ENCODE peak calls at places on chromosomes 3 and 15, in four cellular contexts. J is lower leg skin, Q is adrenal gland, Z is tibial nerve. K is an unnamed sample.

GRCh38 chr3:56303508-56303907 is 164.8 kb downstream of the ERC2 start:
- DNase-seq in Q (no peak), J (no peak), Z (no peak), K (no peak)

GRCh38 chr15:52113246-52113645 is 671 bp upstream of the BCL2L10 start:
- DNase-seq in Z (no peak), J (no peak), Q (no peak), K (no peak)

GRCh38 chr3:38222032-38222634 is 43.5 kb upstream of the SLC22A13 start:
- DNase-seq in J (no peak), Q (no peak), Z (no peak), K (no peak)

GRCh38 chr3:22263042-22263441 is 512.0 kb upstream of the ZNF385D start:
- DNase-seq in Q (no peak), Z (no peak), J (no peak), K (no peak)

GRCh38 chr3:53254190-53254809 is 1.5 kb downstream of the TKT start:
- DNase-seq in Z (no peak), J (no peak), Q (peak), K (no peak)

GRCh38 chr15:43099105-43099845 is 6.6 kb downstream of the UBR1 start:
- DNase-seq in Q (no peak), J (no peak), Z (no peak), K (no peak)

GRCh38 chr15:78050851-78051250 is 26.7 kb downstream of the TBC1D2B start:
- DNase-seq in J (no peak), Q (no peak), Z (no peak), K (no peak)

GRCh38 chr15:38688761-38689160 is 124.1 kb upstream of the RASGRP1 start:
- DNase-seq in J (no peak), Z (no peak), Q (no peak), K (no peak)

GRCh38 chr3:36597422-36597821 is 166.9 kb downstream of the DCLK3 start:
- DNase-seq in Z (no peak), Q (no peak), J (no peak), K (no peak)

GRCh38 chr3:195062866-195063540 is 208.0 kb downstream of the XXYLT1 start:
- DNase-seq in Q (no peak), Z (no peak), J (no peak), K (no peak)

GRCh38 chr3:23062582-23062981 is 140.5 kb upstream of the UBE2E2 start:
- DNase-seq in Q (no peak), J (no peak), Z (no peak), K (no peak)

GRCh38 chr3:132535575-132536441 is 61.3 kb upstream of the ACKR4 start:
- DNase-seq in Q (peak), Z (peak), J (peak), K (peak)

GRCh38 chr15:94029495-94029894 is 201.9 kb upstream of the MCTP2 start:
- DNase-seq in Q (no peak), J (no peak), Z (no peak), K (no peak)

GRCh38 chr3:64188810-64189560 is 36.3 kb downstream of the PRICKLE2 start:
- DNase-seq in Q (peak), J (no peak), Z (no peak), K (peak)

GRCh38 chr3:25047058-25047457 is 381.0 kb upstream of the RARB start:
- DNase-seq in J (no peak), Q (no peak), Z (no peak), K (no peak)

GRCh38 chr3:16828815-16829214 is 55.9 kb upstream of the PLCL2 start:
- DNase-seq in Q (peak), Z (no peak), J (no peak), K (no peak)

GRCh38 chr15:41967506-41968206 is 4.7 kb downstream of the EHD4 start:
- DNase-seq in J (peak), Z (no peak), Q (peak), K (no peak)

GRCh38 chr15:61133361-61133760 is 95.7 kb downstream of the RORA start:
- DNase-seq in J (no peak), Q (no peak), Z (no peak), K (no peak)

GRCh38 chr3:156449712-156450574 is 105.0 kb downstream of the SSR3 start:
- DNase-seq in J (no peak), Z (no peak), Q (no peak), K (no peak)

GRCh38 chr3:98171066-98171465 is 4.6 kb downstream of the OR5H15 start:
- DNase-seq in Z (no peak), J (no peak), Q (no peak), K (no peak)

GRCh38 chr15:67032608-67033007 is 32.8 kb upstream of the SMAD3 start:
- DNase-seq in J (no peak), Q (no peak), Z (no peak), K (no peak)

GRCh38 chr15:40379853-40380252 is 2.7 kb upstream of the KNSTRN start:
- DNase-seq in Q (peak), Z (peak), J (peak), K (no peak)

GRCh38 chr3:60594025-60594424 is 657.2 kb downstream of the FHIT start:
- DNase-seq in Q (peak), Z (peak), J (peak), K (peak)

GRCh38 chr3:129234441-129234840 is 15.0 kb upstream of the COPG1 start:
- DNase-seq in Z (no peak), J (no peak), Q (no peak), K (no peak)

GRCh38 chr15:73225358-73226015 is 143.3 kb downstream of the HCN4 start:
- DNase-seq in J (peak), Z (no peak), Q (no peak), K (no peak)

GRCh38 chr3:177111541-177111949 is 85.7 kb downstream of the TBL1XR1 start:
- DNase-seq in Z (no peak), Q (no peak), J (no peak), K (no peak)

GRCh38 chr3:103813955-103814354 is 1379.1 kb downstream of the ZPLD1 start:
- DNase-seq in Q (no peak), Z (no peak), J (no peak), K (no peak)

GRCh38 chr15:22883196-22883595 is 44.7 kb downstream of the NIPA2 start:
- DNase-seq in Q (no peak), Z (no peak), J (no peak), K (no peak)

GRCh38 chr3:141000027-141000663 is 51.0 kb upstream of the SPSB4 start:
- DNase-seq in J (peak), Q (peak), Z (peak), K (peak)

GRCh38 chr15:45022871-45023658 is at the start of gene SORD:
- DNase-seq in Z (peak), Q (peak), J (peak), K (peak)
- TF ChIP-seq POLR2A in Z (no peak), Q (no peak), J (no peak), K (no peak)

GRCh38 chr3:194054941-194055340 is 81.0 kb upstream of the HES1 start:
- DNase-seq in J (no peak), Q (no peak), Z (no peak), K (no peak)

GRCh38 chr3:194054540-194054939 is 81.4 kb upstream of the HES1 start:
- DNase-seq in Q (no peak), J (no peak), Z (no peak), K (no peak)

GRCh38 chr3:194056731-194057415 is 79.1 kb upstream of the HES1 start:
- DNase-seq in Z (no peak), J (no peak), Q (no peak), K (no peak)

GRCh38 chr3:194058189-194058571 is 77.8 kb upstream of the HES1 start:
- DNase-seq in Z (peak), Q (peak), J (peak), K (peak)

GRCh38 chr3:194057570-194058188 is 78.3 kb upstream of the HES1 start:
- DNase-seq in Z (no peak), Q (no peak), J (no peak), K (no peak)
- H3K4me3 ChIP-seq in Z (peak), Q (no peak), J (no peak), K (peak)

GRCh38 chr3:172152294-172152649 is 112.9 kb downstream of the FNDC3B start:
- DNase-seq in J (no peak), Q (no peak), Z (no peak), K (no peak)

GRCh38 chr3:172151610-172152293 is 112.4 kb downstream of the FNDC3B start:
- DNase-seq in Z (no peak), J (no peak), Q (no peak), K (no peak)

GRCh38 chr3:172152869-172153268 is 113.5 kb downstream of the FNDC3B start:
- DNase-seq in Q (no peak), J (no peak), Z (no peak), K (no peak)

GRCh38 chr3:172154768-172155649 is 115.6 kb downstream of the FNDC3B start:
- DNase-seq in Z (no peak), J (no peak), Q (no peak), K (no peak)

DNA sequence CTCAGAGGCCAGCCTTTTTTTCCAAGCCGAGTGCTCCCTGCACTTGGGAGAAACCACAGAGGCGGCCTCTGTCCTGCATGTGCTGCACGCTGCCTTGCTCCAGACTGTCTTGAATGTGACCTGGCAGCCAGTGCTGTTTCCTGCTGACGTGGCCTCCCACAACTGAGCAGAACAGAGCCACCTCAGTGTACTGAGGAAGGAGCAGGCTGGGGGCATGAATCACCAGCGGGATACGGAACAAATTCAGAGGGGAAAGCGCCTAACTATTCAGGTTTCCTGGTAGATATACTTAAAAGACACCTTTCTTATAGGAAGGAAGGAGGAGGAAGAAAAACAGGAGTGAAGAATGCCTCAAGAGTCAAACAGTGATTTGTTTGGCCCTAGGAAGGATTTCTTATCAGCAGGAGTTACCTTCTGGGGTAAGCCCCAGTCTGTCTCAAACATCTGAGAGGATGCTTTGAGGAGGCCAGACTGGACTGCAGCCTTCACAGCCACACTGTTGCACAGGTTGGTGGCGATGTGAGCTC is 114.0 kb downstream of the FNDC3B start:
- DNase-seq in Z (peak), J (peak), Q (peak), K (peak)
- TF ChIP-seq POLR2A in Z (no peak), J (no peak), Q (no peak), K (peak)

GRCh38 chr3:116129187-116129945 is 315.9 kb downstream of the LSAMP start:
- DNase-seq in Q (peak), Z (no peak), J (no peak), K (no peak)
- H3K4me3 ChIP-seq in Q (no peak), Z (no peak), J (no peak), K (no peak)

GRCh38 chr3:166471074-166471753 is 634.0 kb upstream of the BCHE start:
- DNase-seq in Z (no peak), Q (no peak), J (no peak), K (no peak)
- TF ChIP-seq POLR2A in Z (no peak), Q (no peak), J (no peak), K (no peak)

GRCh38 chr15:76718863-76719262 is 186.3 kb downstream of the SCAPER start:
- DNase-seq in J (no peak), Q (no peak), Z (no peak), K (no peak)
- H3K4me3 ChIP-seq in J (no peak), Q (no peak), Z (no peak), K (no peak)

GRCh38 chr3:46999516-47000197 is 20.2 kb downstream of the NBEAL2 start:
- DNase-seq in J (no peak), Z (no peak), Q (no peak), K (no peak)

GRCh38 chr3:47000198-47000815 is 20.8 kb downstream of the NBEAL2 start:
- DNase-seq in Z (no peak), Q (peak), J (no peak), K (no peak)

GRCh38 chr3:47001731-47002489 is 22.4 kb downstream of the NBEAL2 start:
- DNase-seq in Z (no peak), J (no peak), Q (no peak), K (peak)

GRCh38 chr3:47002490-47003410 is 23.3 kb downstream of the NBEAL2 start:
- DNase-seq in Z (no peak), Q (no peak), J (no peak), K (no peak)

GRCh38 chr3:47000922-47001730 is 21.7 kb downstream of the NBEAL2 start:
- DNase-seq in J (no peak), Z (no peak), Q (no peak), K (no peak)
- TF ChIP-seq POLR2A in J (no peak), Z (no peak), Q (no peak), K (no peak)